ENCODE peak calls at places on chromosome 4, in eight cellular contexts. R is NCI-H1105; T is stimulated activated CD4-positive, alpha-beta T cell treated with anti-CD3 and anti-CD28 coated beads, TNF-alpha, amount 100 ng/mL, for 1 hour; D is effector memory CD8-positive, alpha-beta T cell; F is PC-3; O is kidney tubule cell; Z is spleen; S is hypothalamus. Y is an unnamed sample.

GRCh38 chr4:75057369-75057768 is 124.5 kb downstream of the PARM1 start:
- DNase-seq in R (no peak), T (no peak), D (no peak), F (no peak), O (no peak), Z (no peak), S (no peak), Y (no peak)

GRCh38 chr4:94763500-94763899 is 5.7 kb downstream of the BMPR1B start:
- DNase-seq in R (no peak), T (no peak), D (no peak), F (no peak), O (no peak), Z (no peak), S (no peak), Y (no peak)

GRCh38 chr4:22686156-22686555 is 6.6 kb upstream of the GBA3 start:
- DNase-seq in R (peak), T (no peak), D (no peak), F (no peak), O (no peak), Z (no peak), S (no peak), Y (no peak)

GRCh38 chr4:1535926-1536578 is 129.8 kb upstream of the NKX1-1 start:
- DNase-seq in R (no peak), T (no peak), D (no peak), F (no peak), O (no peak), Z (peak), S (no peak), Y (no peak)

GRCh38 chr4:8760561-8760960 is 111.1 kb downstream of the HMX1 start:
- DNase-seq in R (no peak), T (no peak), D (no peak), F (no peak), O (no peak), Z (peak), S (no peak), Y (no peak)

GRCh38 chr4:86359944-86360478 is at the start of gene MAPK10:
- DNase-seq in R (peak), T (no peak), D (no peak), F (no peak), O (peak), Z (peak), S (peak), Y (peak)

GRCh38 chr4:138290803-138291202 is 48.7 kb upstream of the SLC7A11 start:
- DNase-seq in R (no peak), T (no peak), D (no peak), F (no peak), O (no peak), Z (no peak), S (no peak), Y (no peak)

GRCh38 chr4:38090450-38091246 is 130.4 kb downstream of the PTTG2 start:
- DNase-seq in R (no peak), T (no peak), D (no peak), F (no peak), O (no peak), Z (no peak), S (no peak), Y (no peak)

GRCh38 chr4:148632476-148632875 is 190.3 kb upstream of the NR3C2 start:
- DNase-seq in R (no peak), T (no peak), D (no peak), F (peak), O (no peak), Z (no peak), S (no peak), Y (no peak)

GRCh38 chr4:165662341-165662740 is 210.7 kb upstream of the TLL1 start:
- DNase-seq in R (no peak), T (no peak), D (no peak), F (no peak), O (no peak), Z (no peak), S (no peak), Y (no peak)

GRCh38 chr4:95288552-95288951 is 260.2 kb downstream of the UNC5C start:
- DNase-seq in R (no peak), T (no peak), D (no peak), F (no peak), O (no peak), Z (no peak), S (no peak), Y (no peak)

GRCh38 chr4:77877771-77878170 is 15.1 kb downstream of the MRPL1 start:
- DNase-seq in R (no peak), T (no peak), D (no peak), F (no peak), O (no peak), Z (no peak), S (no peak), Y (no peak)

GRCh38 chr4:123505457-123506310 is 109.1 kb downstream of the SPRY1 start:
- DNase-seq in R (peak), T (no peak), D (no peak), F (peak), O (peak), Z (peak), S (peak), Y (no peak)

GRCh38 chr4:140291259-140291658 is 82.2 kb upstream of the SCOC start:
- DNase-seq in R (no peak), T (no peak), D (no peak), F (peak), O (no peak), Z (no peak), S (no peak), Y (no peak)

GRCh38 chr4:82715731-82716617 is 82.6 kb downstream of the SCD5 start:
- DNase-seq in R (no peak), T (no peak), D (no peak), F (no peak), O (peak), Z (no peak), S (no peak), Y (no peak)

GRCh38 chr4:1379801-1380331 is 26.4 kb downstream of the NKX1-1 start:
- DNase-seq in R (no peak), T (no peak), D (no peak), F (no peak), O (no peak), Z (peak), S (no peak), Y (no peak)

GRCh38 chr4:105620640-105621323 is 68.4 kb downstream of the ARHGEF38 start:
- DNase-seq in R (no peak), T (no peak), D (no peak), F (peak), O (peak), Z (no peak), S (no peak), Y (no peak)

GRCh38 chr4:126916626-126917140 is 716.1 kb upstream of the INTU start:
- DNase-seq in R (no peak), T (no peak), D (no peak), F (no peak), O (no peak), Z (no peak), S (no peak), Y (no peak)

GRCh38 chr4:127601029-127601428 is 31.7 kb upstream of the INTU start:
- DNase-seq in R (no peak), T (no peak), D (no peak), F (peak), O (no peak), Z (no peak), S (no peak), Y (no peak)

GRCh38 chr4:14627038-14627437 is 375.2 kb upstream of the CPEB2 start:
- DNase-seq in R (no peak), T (no peak), D (no peak), F (no peak), O (no peak), Z (no peak), S (no peak), Y (no peak)

GRCh38 chr4:184310881-184311709 is 93.4 kb upstream of the ENPP6 start:
- DNase-seq in R (no peak), T (no peak), D (no peak), F (no peak), O (peak), Z (no peak), S (peak), Y (no peak)

GRCh38 chr4:87521757-87522374 is 7.3 kb downstream of the SPARCL1 start:
- DNase-seq in R (peak), T (no peak), D (no peak), F (peak), O (no peak), Z (no peak), S (no peak), Y (peak)

GRCh38 chr4:142435599-142436235 is 410.4 kb downstream of the INPP4B start:
- DNase-seq in R (no peak), T (no peak), D (no peak), F (no peak), O (no peak), Z (no peak), S (no peak), Y (no peak)

GRCh38 chr4:118271788-118272187 is 81.0 kb downstream of the PRSS12 start:
- DNase-seq in R (no peak), T (no peak), D (no peak), F (no peak), O (no peak), Z (no peak), S (no peak), Y (no peak)

GRCh38 chr4:6928067-6928466 is 18.4 kb downstream of the TBC1D14 start:
- DNase-seq in R (no peak), T (no peak), D (no peak), F (no peak), O (no peak), Z (no peak), S (no peak), Y (no peak)

GRCh38 chr4:140163029-140163810 is 9.2 kb upstream of the MAML3 start:
- DNase-seq in R (no peak), T (no peak), D (no peak), F (no peak), O (no peak), Z (no peak), S (no peak), Y (no peak)

GRCh38 chr4:67465032-67465762 is 80.1 kb downstream of the CENPC start:
- DNase-seq in R (no peak), T (no peak), D (no peak), F (no peak), O (peak), Z (no peak), S (no peak), Y (no peak)

GRCh38 chr4:68490826-68491457 is 43.7 kb downstream of the TMPRSS11E start:
- DNase-seq in R (peak), T (no peak), D (no peak), F (no peak), O (no peak), Z (no peak), S (no peak), Y (no peak)

GRCh38 chr4:140653718-140654515 is 85.2 kb upstream of the UCP1 start:
- DNase-seq in R (no peak), T (no peak), D (no peak), F (no peak), O (no peak), Z (no peak), S (no peak), Y (no peak)

GRCh38 chr4:186204103-186204559 is 12.8 kb downstream of the CYP4V2 start:
- DNase-seq in R (no peak), T (no peak), D (peak), F (no peak), O (no peak), Z (no peak), S (peak), Y (no peak)

Y was measured in NCI-H2107.